ENCODE peak calls at places on chromosomes 11 and 22, in nine cellular contexts. One of them, this sample, is unnamed.

GRCh38 chr22:39773976-39774539 is 119.5 kb downstream of the ENTHD1 start:
- DNase-seq in stimulated activated CD4-positive, alpha-beta T cell treated with anti-CD3 and anti-CD28 coated beads, Interleukin-4, amount 100 ng/mL, for 48 hours: peak; percentile 5
- DNase-seq in left lung: no peak
- DNase-seq in esophagus muscularis mucosa: no peak
- DNase-seq in mesenchymal stem cell: peak; percentile 18
- DNase-seq in AG08395: no peak
- DNase-seq in posterior cingulate gyrus: no peak
- DNase-seq in globus pallidus: peak; percentile 1
- DNase-seq in H7: no peak
- DNase-seq in this sample: peak; percentile 27

GRCh38 chr22:48819991-48820390 is 1007.7 kb downstream of the BRD1 start:
- DNase-seq in stimulated activated CD4-positive, alpha-beta T cell treated with anti-CD3 and anti-CD28 coated beads, Interleukin-4, amount 100 ng/mL, for 48 hours: no peak
- DNase-seq in left lung: no peak
- DNase-seq in esophagus muscularis mucosa: no peak
- DNase-seq in posterior cingulate gyrus: no peak
- DNase-seq in mesenchymal stem cell: no peak
- DNase-seq in H7: no peak
- DNase-seq in AG08395: no peak
- DNase-seq in globus pallidus: no peak
- DNase-seq in this sample: no peak

GRCh38 chr22:22487869-22488597 is 20.5 kb downstream of the ZNF280B start:
- DNase-seq in stimulated activated CD4-positive, alpha-beta T cell treated with anti-CD3 and anti-CD28 coated beads, Interleukin-4, amount 100 ng/mL, for 48 hours: no peak
- DNase-seq in H7: no peak
- DNase-seq in left lung: no peak
- DNase-seq in posterior cingulate gyrus: no peak
- DNase-seq in globus pallidus: no peak
- DNase-seq in mesenchymal stem cell: no peak
- DNase-seq in esophagus muscularis mucosa: no peak
- DNase-seq in AG08395: no peak
- DNase-seq in this sample: no peak

GRCh38 chr22:33850227-33850626 is 70.0 kb downstream of the LARGE1 start:
- DNase-seq in posterior cingulate gyrus: no peak
- DNase-seq in left lung: no peak
- DNase-seq in H7: no peak
- DNase-seq in globus pallidus: no peak
- DNase-seq in AG08395: no peak
- DNase-seq in stimulated activated CD4-positive, alpha-beta T cell treated with anti-CD3 and anti-CD28 coated beads, Interleukin-4, amount 100 ng/mL, for 48 hours: no peak
- DNase-seq in esophagus muscularis mucosa: no peak
- DNase-seq in mesenchymal stem cell: no peak
- DNase-seq in this sample: no peak

GRCh38 chr11:13463779-13464290 is 813 bp upstream of the BTBD10 start:
- DNase-seq in H7: peak; percentile 24
- DNase-seq in AG08395: no peak
- DNase-seq in globus pallidus: no peak
- DNase-seq in mesenchymal stem cell: no peak
- DNase-seq in stimulated activated CD4-positive, alpha-beta T cell treated with anti-CD3 and anti-CD28 coated beads, Interleukin-4, amount 100 ng/mL, for 48 hours: no peak
- DNase-seq in posterior cingulate gyrus: no peak
- DNase-seq in esophagus muscularis mucosa: no peak
- DNase-seq in left lung: no peak
- DNase-seq in this sample: no peak

GRCh38 chr22:50507421-50507990 is at the start of gene LMF2:
- DNase-seq in stimulated activated CD4-positive, alpha-beta T cell treated with anti-CD3 and anti-CD28 coated beads, Interleukin-4, amount 100 ng/mL, for 48 hours: peak; percentile 91
- DNase-seq in left lung: peak; percentile 92
- DNase-seq in mesenchymal stem cell: peak; percentile 79
- DNase-seq in AG08395: peak; percentile 97
- DNase-seq in globus pallidus: peak; percentile 96
- DNase-seq in posterior cingulate gyrus: peak; percentile 87
- DNase-seq in esophagus muscularis mucosa: peak; percentile 99
- DNase-seq in H7: peak; percentile 100
- DNase-seq in this sample: no peak

GRCh38 chr22:42511401-42511891 is 8.2 kb downstream of the RRP7A start:
- DNase-seq in esophagus muscularis mucosa: no peak
- DNase-seq in globus pallidus: no peak
- DNase-seq in stimulated activated CD4-positive, alpha-beta T cell treated with anti-CD3 and anti-CD28 coated beads, Interleukin-4, amount 100 ng/mL, for 48 hours: no peak
- DNase-seq in AG08395: no peak
- DNase-seq in H7: peak; percentile 30
- DNase-seq in posterior cingulate gyrus: no peak
- DNase-seq in left lung: no peak
- DNase-seq in mesenchymal stem cell: no peak
- DNase-seq in this sample: no peak

GRCh38 chr11:5655474-5655873 is 29.4 kb downstream of the TRIM5 start:
- DNase-seq in stimulated activated CD4-positive, alpha-beta T cell treated with anti-CD3 and anti-CD28 coated beads, Interleukin-4, amount 100 ng/mL, for 48 hours: no peak
- DNase-seq in left lung: no peak
- DNase-seq in posterior cingulate gyrus: no peak
- DNase-seq in esophagus muscularis mucosa: no peak
- DNase-seq in mesenchymal stem cell: no peak
- DNase-seq in H7: no peak
- DNase-seq in globus pallidus: no peak
- DNase-seq in AG08395: no peak
- DNase-seq in this sample: no peak

GRCh38 chr11:92844197-92844596 is 125.3 kb upstream of the MTNR1B start:
- DNase-seq in left lung: no peak
- DNase-seq in globus pallidus: no peak
- DNase-seq in H7: no peak
- DNase-seq in AG08395: no peak
- DNase-seq in mesenchymal stem cell: no peak
- DNase-seq in posterior cingulate gyrus: no peak
- DNase-seq in stimulated activated CD4-positive, alpha-beta T cell treated with anti-CD3 and anti-CD28 coated beads, Interleukin-4, amount 100 ng/mL, for 48 hours: no peak
- DNase-seq in esophagus muscularis mucosa: no peak
- DNase-seq in this sample: no peak

GRCh38 chr11:73876424-73877300 is at the start of the genes COA4 and PAAF1:
- DNase-seq in mesenchymal stem cell: peak; percentile 98
- DNase-seq in AG08395: peak; percentile 97
- DNase-seq in H7: peak; percentile 96
- DNase-seq in globus pallidus: peak; percentile 97
- DNase-seq in left lung: peak; percentile 95
- DNase-seq in stimulated activated CD4-positive, alpha-beta T cell treated with anti-CD3 and anti-CD28 coated beads, Interleukin-4, amount 100 ng/mL, for 48 hours: peak; percentile 94
- DNase-seq in esophagus muscularis mucosa: peak; percentile 98
- DNase-seq in posterior cingulate gyrus: peak; percentile 94
- DNase-seq in this sample: peak; percentile 98